ENCODE peak calls at places on chromosomes 16 and 17, in ten cellular contexts. P, D, C, A, N, H, V, R, F and Y are unnamed samples.

GRCh38 chr16:60337671-60338070 is 1603.6 kb upstream of the GOT2 start:
- DNase-seq in R (no peak), P (no peak), D (no peak), C (no peak), V (no peak), A (no peak), H (no peak), N (no peak), F (no peak), Y (no peak)

GRCh38 chr17:56131431-56131830 is 21.8 kb upstream of the ANKFN1 start:
- DNase-seq in A (no peak), F (no peak), V (no peak), H (no peak), P (no peak), C (no peak), D (no peak), R (no peak), N (no peak), Y (no peak)

GRCh38 chr17:49501496-49501895 is 6.4 kb downstream of the NGFR start:
- DNase-seq in F (no peak), A (no peak), H (no peak), V (no peak), C (no peak), R (no peak), P (peak), N (no peak), D (no peak), Y (no peak)

GRCh38 chr17:57880086-57880456 is 30.2 kb upstream of the MRPS23 start:
- DNase-seq in H (peak), V (no peak), D (no peak), F (no peak), P (no peak), A (no peak), C (no peak), R (no peak), N (no peak), Y (no peak)

GRCh38 chr17:22510504-22510903 is 818.2 kb downstream of the KCNJ18 start:
- DNase-seq in R (no peak), N (no peak), F (no peak), P (no peak), A (no peak), C (no peak), D (no peak), H (no peak), V (no peak), Y (no peak)

GRCh38 chr17:35449371-35449931 is 885 bp upstream of the SLFN13 start:
- DNase-seq in H (no peak), D (no peak), P (no peak), N (no peak), R (peak), V (no peak), C (no peak), F (peak), A (no peak), Y (peak)

GRCh38 chr16:28882476-28883180 is 4.3 kb downstream of the ATP2A1 start:
- DNase-seq in A (no peak), P (no peak), D (no peak), R (no peak), H (no peak), N (no peak), C (no peak), V (no peak), F (no peak), Y (no peak)

GRCh38 chr17:75892556-75893224 is 4.1 kb downstream of the TRIM65 start:
- DNase-seq in P (peak), A (no peak), F (no peak), H (no peak), N (no peak), D (no peak), R (no peak), V (no peak), C (no peak), Y (no peak)

GRCh38 chr17:31580331-31581021 is 189.0 kb downstream of the RAB11FIP4 start:
- DNase-seq in R (no peak), A (no peak), N (peak), C (peak), F (no peak), V (no peak), P (no peak), H (no peak), D (no peak), Y (peak)

GRCh38 chr17:37219876-37220608 is 155.7 kb upstream of the C17orf78 start:
- DNase-seq in V (no peak), N (no peak), D (no peak), H (no peak), P (no peak), R (no peak), A (no peak), F (no peak), C (no peak), Y (no peak)

GRCh38 chr17:78133971-78134898 is 3.7 kb downstream of the TMC8 start:
- DNase-seq in H (peak), V (peak), F (no peak), C (peak), A (peak), P (peak), D (peak), R (no peak), N (no peak), Y (peak)

GRCh38 chr17:32875904-32876413 is 965 bp downstream of the MYO1D start:
- DNase-seq in P (no peak), R (no peak), C (peak), D (no peak), F (no peak), V (no peak), A (no peak), H (no peak), N (no peak), Y (no peak)

GRCh38 chr16:19595043-19595767 is 39.7 kb downstream of the VPS35L start:
- DNase-seq in V (no peak), A (no peak), N (no peak), P (no peak), D (no peak), F (peak), H (no peak), R (peak), C (peak), Y (peak)

GRCh38 chr16:228151-228855 is 946 bp downstream of the LUC7L start:
- DNase-seq in V (no peak), N (no peak), H (no peak), P (no peak), A (no peak), D (no peak), R (no peak), C (peak), F (no peak), Y (no peak)

GRCh38 chr16:19073863-19074262 is 6.4 kb downstream of the COQ7 start:
- DNase-seq in N (no peak), A (no peak), H (no peak), F (no peak), D (no peak), R (no peak), C (no peak), V (no peak), P (no peak), Y (no peak)

GRCh38 chr16:4944333-4945281 is 7.7 kb upstream of the PPL start:
- DNase-seq in H (no peak), A (no peak), F (peak), P (no peak), D (no peak), N (peak), R (peak), C (peak), V (peak), Y (peak)

GRCh38 chr17:17191346-17191792 is 14.8 kb downstream of the PLD6 start:
- DNase-seq in P (no peak), V (no peak), C (peak), H (no peak), F (peak), R (peak), D (no peak), A (no peak), N (no peak), Y (peak)

GRCh38 chr17:17947966-17948365 is 24.2 kb downstream of the TOM1L2 start:
- DNase-seq in A (no peak), P (no peak), V (no peak), R (no peak), D (no peak), F (no peak), H (no peak), N (no peak), C (no peak), Y (no peak)

GRCh38 chr16:49924078-49924477 is 68.2 kb upstream of the ZNF423 start:
- DNase-seq in V (no peak), F (no peak), A (no peak), C (peak), R (no peak), N (no peak), H (no peak), D (no peak), P (no peak), Y (no peak)